ENCODE peak calls at places on chromosomes 11 and 22, in ten cellular contexts. F, P, H, T, Z, Q, Y, A, M and W are unnamed samples.

GRCh38 chr11:127056338-127056971 is 55.9 kb upstream of the KIRREL3 start:
- DNase-seq in T (peak; percentile 5), H (no peak), P (no peak), F (peak; percentile 11), M (no peak), A (no peak), Q (peak; percentile 16), Z (no peak), Y (no peak), W (peak; percentile 13)

GRCh38 chr22:25388866-25389540 is 169.6 kb downstream of the CRYBB2 start:
- DNase-seq in M (no peak), Z (peak; percentile 42), P (no peak), F (no peak), T (no peak), Q (no peak), Y (no peak), H (no peak), A (no peak), W (no peak)

GRCh38 chr11:17603056-17603825 is 56.2 kb downstream of the OTOG start:
- DNase-seq in P (no peak), H (no peak), M (no peak), Z (no peak), F (no peak), Y (no peak), T (no peak), A (no peak), Q (no peak), W (no peak)

GRCh38 chr11:69974528-69974927 is 103.6 kb upstream of the ANO1 start:
- DNase-seq in P (no peak), Q (no peak), F (no peak), T (no peak), Y (no peak), A (no peak), M (no peak), Z (no peak), H (no peak), W (no peak)

GRCh38 chr11:45028921-45029680 is 78.4 kb upstream of the TP53I11 start:
- DNase-seq in H (no peak), A (no peak), M (no peak), F (no peak), Y (no peak), Q (no peak), Z (no peak), T (no peak), P (no peak), W (no peak)

GRCh38 chr11:15675683-15676082 is 561.0 kb downstream of the INSC start:
- DNase-seq in Q (no peak), M (no peak), P (no peak), Z (no peak), Y (no peak), H (no peak), A (no peak), T (no peak), F (no peak), W (no peak)

GRCh38 chr22:26479792-26480610 is 3.6 kb downstream of the HPS4 start:
- DNase-seq in A (no peak), H (no peak), Q (no peak), T (peak; percentile 38), M (no peak), Y (peak; percentile 38), P (no peak), Z (no peak), F (no peak), W (no peak)

GRCh38 chr11:134145715-134146114 is 76.8 kb downstream of the JAM3 start:
- DNase-seq in Q (no peak), T (no peak), M (no peak), Z (no peak), Y (no peak), P (no peak), A (no peak), F (no peak), H (no peak), W (no peak)

GRCh38 chr11:111388842-111389241 is 9.8 kb upstream of the POU2AF1 start:
- DNase-seq in A (no peak), Z (no peak), Y (peak; percentile 42), Q (no peak), F (no peak), H (no peak), P (no peak), M (no peak), T (peak; percentile 19), W (peak; percentile 31)

GRCh38 chr22:26610072-26610958 is 7.5 kb downstream of the CRYBB1 start:
- DNase-seq in Q (no peak), A (no peak), F (no peak), H (no peak), Z (no peak), M (no peak), Y (peak; percentile 64), T (peak; percentile 95), P (no peak), W (peak; percentile 56)

GRCh38 chr22:36658900-36659299 is 44.7 kb downstream of the CACNG2 start:
- DNase-seq in P (no peak), H (no peak), Z (no peak), T (no peak), Q (no peak), F (no peak), A (no peak), Y (peak; percentile 32), M (no peak), W (peak; percentile 69)

GRCh38 chr11:58796333-58797049 is 48.0 kb downstream of the GLYATL2 start:
- DNase-seq in T (no peak), P (no peak), M (no peak), Q (no peak), Y (no peak), H (no peak), A (no peak), Z (no peak), F (no peak), W (no peak)

GRCh38 chr11:8389034-8389996 is 125.6 kb upstream of the LMO1 start:
- DNase-seq in Z (no peak), Q (no peak), Y (no peak), P (no peak), F (no peak), H (no peak), T (no peak), A (no peak), M (no peak), W (no peak)

GRCh38 chr11:47907499-47907898 is 59.3 kb upstream of the NUP160 start:
- DNase-seq in Y (no peak), A (no peak), Z (no peak), P (no peak), T (no peak), F (no peak), Q (no peak), H (no peak), M (no peak), W (no peak)

GRCh38 chr22:37609240-37610152 is 862 bp downstream of the GGA1 start:
- DNase-seq in Q (peak; percentile 42), F (no peak), P (no peak), A (no peak), Z (no peak), M (no peak), H (no peak), Y (peak; percentile 27), T (peak; percentile 81), W (peak; percentile 15)

GRCh38 chr11:70537576-70538571 is 139.5 kb downstream of the CTTN start:
- DNase-seq in Q (no peak), Z (peak; percentile 57), T (no peak), F (peak; percentile 2), H (no peak), Y (no peak), M (no peak), A (no peak), P (peak; percentile 52), W (no peak)

GRCh38 chr11:57426754-57427691 is at the start of gene SLC43A3:
- DNase-seq in M (peak; percentile 57), A (peak; percentile 63), T (peak; percentile 89), Z (peak; percentile 91), Y (peak; percentile 87), F (no peak), Q (peak; percentile 73), P (peak; percentile 89), H (peak; percentile 23), W (peak; percentile 89)

GRCh38 chr22:23675502-23676415 is 15.1 kb upstream of the RGL4 start:
- DNase-seq in T (peak; percentile 55), Y (no peak), P (peak; percentile 65), A (no peak), Z (peak; percentile 78), F (no peak), Q (no peak), H (no peak), M (no peak), W (no peak)
- TF ChIP-seq CTCF in T (no peak), Y (no peak), P (no peak), A (no peak), Z (no peak), F (no peak), Q (no peak), H (no peak), M (no peak), W (no peak)

GRCh38 chr11:61392991-61393595 is 706 bp downstream of the TMEM216 start:
- DNase-seq in Y (no peak), P (no peak), A (no peak), H (no peak), F (peak; percentile 26), T (peak; percentile 30), M (no peak), Q (peak; percentile 10), Z (no peak), W (no peak)
- TF ChIP-seq CTCF in Y (peak; percentile 36), P (no peak), A (no peak), H (peak; percentile 12), F (peak; percentile 25), T (peak; percentile 11), M (no peak), Q (no peak), Z (no peak), W (no peak)

GRCh38 chr11:116366451-116366850 is 406.3 kb downstream of the BUD13 start:
- DNase-seq in P (no peak), T (no peak), A (no peak), F (no peak), M (no peak), H (no peak), Y (no peak), Q (no peak), Z (no peak), W (no peak)
- TF ChIP-seq CTCF in P (no peak), T (no peak), A (no peak), F (peak; percentile 42), M (no peak), H (peak; percentile 54), Y (no peak), Q (no peak), Z (no peak), W (no peak)

GRCh38 chr11:96132437-96132836 is 208.5 kb upstream of the MTMR2 start:
- DNase-seq in H (no peak), Y (peak; percentile 61), M (no peak), A (no peak), P (no peak), Q (no peak), Z (no peak), T (no peak), F (no peak), W (peak; percentile 25)

GRCh38 chr11:96137357-96137756 is 205.6 kb downstream of the MAML2 start:
- DNase-seq in F (no peak), T (no peak), P (no peak), A (no peak), H (no peak), M (no peak), Z (no peak), Q (no peak), Y (no peak), W (no peak)

GRCh38 chr11:96139692-96140091 is 203.3 kb downstream of the MAML2 start:
- DNase-seq in Z (no peak), T (no peak), P (no peak), H (no peak), F (no peak), Y (no peak), Q (no peak), A (no peak), M (no peak), W (no peak)

GRCh38 chr11:96134622-96135021 is 208.4 kb downstream of the MAML2 start:
- DNase-seq in Z (no peak), Q (no peak), T (no peak), M (no peak), P (no peak), Y (peak; percentile 48), A (no peak), H (no peak), F (no peak), W (no peak)

GRCh38 chr11:96136623-96137313 is 206.2 kb downstream of the MAML2 start:
- DNase-seq in Y (no peak), Q (no peak), A (no peak), H (no peak), T (no peak), P (no peak), Z (no peak), M (no peak), F (no peak), W (no peak)
- TF ChIP-seq CTCF in Y (no peak), Q (no peak), A (no peak), H (no peak), T (no peak), P (no peak), Z (no peak), M (no peak), F (no peak), W (no peak)